ENCODE peak calls at places on chromosomes 13 and 19, in seven cellular contexts. P is adrenal gland; K is IMR-90; C is CD8-positive, alpha-beta T cell; X is upper lobe of right lung; A is breast epithelium; R is right lobe of liver. I is an unnamed sample.

GRCh38 chr19:33404506-33404905 is 31.0 kb downstream of the CEBPG start:
- DNase-seq in R (no peak), C (no peak), X (no peak), A (no peak), P (no peak), K (no peak), I (no peak)

GRCh38 chr13:101291216-101291615 is 125.1 kb downstream of the NALCN start:
- DNase-seq in X (no peak), P (no peak), C (no peak), K (peak; percentile 39), A (no peak), R (no peak), I (no peak)

GRCh38 chr19:4130635-4131438 is 6.9 kb upstream of the MAP2K2 start:
- DNase-seq in R (no peak), C (no peak), X (no peak), P (no peak), A (no peak), K (peak; percentile 90), I (no peak)

GRCh38 chr13:99985886-99986527 is 4.4 kb downstream of the ZIC2 start:
- DNase-seq in R (no peak), P (no peak), C (no peak), A (no peak), K (no peak), X (no peak), I (no peak)

GRCh38 chr19:23778566-23778965 is 19.9 kb upstream of the ZNF681 start:
- DNase-seq in A (no peak), K (no peak), R (no peak), P (no peak), C (no peak), X (no peak), I (no peak)

GRCh38 chr13:45393941-45394570 is 24.1 kb downstream of the SLC25A30 start:
- DNase-seq in A (peak; percentile 61), R (no peak), X (no peak), C (no peak), K (peak; percentile 54), P (peak; percentile 35), I (no peak)

GRCh38 chr19:10102787-10103236 is 334 bp upstream of the ANGPTL6 start:
- DNase-seq in X (no peak), A (no peak), K (no peak), P (no peak), C (no peak), R (no peak), I (no peak)

GRCh38 chr19:892243-892996 is 567 bp downstream of the MED16 start:
- DNase-seq in P (no peak), A (no peak), X (no peak), K (no peak), C (peak; percentile 37), R (no peak), I (no peak)

GRCh38 chr19:3526507-3527244 is 12.3 kb upstream of the TEKTIP1 start:
- DNase-seq in P (no peak), A (no peak), K (no peak), R (no peak), X (no peak), C (no peak), I (no peak)

GRCh38 chr13:114100446-114101320 is 31.7 kb downstream of the RASA3 start:
- DNase-seq in C (no peak), K (no peak), R (peak; percentile 46), X (peak; percentile 44), A (no peak), P (no peak), I (peak; percentile 21)

GRCh38 chr13:33139186-33139585 is 123.0 kb downstream of the KL start:
- DNase-seq in R (no peak), C (no peak), K (no peak), A (no peak), P (peak; percentile 60), X (no peak), I (peak; percentile 56)

GRCh38 chr19:30274987-30275386 is 97.2 kb upstream of the ZNF536 start:
- DNase-seq in P (no peak), R (no peak), C (no peak), A (no peak), X (no peak), K (no peak), I (no peak)

GRCh38 chr13:73421310-73421912 is 362.6 kb downstream of the KLF5 start:
- DNase-seq in A (no peak), R (no peak), X (no peak), C (no peak), K (peak; percentile 68), P (no peak), I (no peak)

GRCh38 chr19:49459388-49459787 is 6.4 kb downstream of the ALDH16A1 start:
- DNase-seq in P (no peak), C (no peak), X (no peak), K (no peak), R (no peak), A (no peak), I (no peak)

GRCh38 chr13:44232729-44233128 is 140.9 kb upstream of the SERP2 start:
- DNase-seq in P (no peak), K (no peak), X (no peak), C (no peak), A (no peak), R (no peak), I (no peak)

GRCh38 chr13:110616103-110617101 is 1.1 kb downstream of the NAXD start:
- DNase-seq in A (peak; percentile 57), P (peak; percentile 74), K (peak; percentile 72), C (peak; percentile 10), X (no peak), R (peak; percentile 71), I (peak; percentile 72)

GRCh38 chr13:110712081-110712848 is 1.2 kb upstream of the ING1 start:
- DNase-seq in P (peak; percentile 83), K (peak; percentile 73), R (peak; percentile 91), C (peak; percentile 82), X (peak; percentile 94), A (peak; percentile 69), I (peak; percentile 93)

GRCh38 chr13:61774903-61775302 is 359.3 kb upstream of the PCDH20 start:
- DNase-seq in K (no peak), P (no peak), A (no peak), R (no peak), X (no peak), C (no peak), I (no peak)

DNA sequence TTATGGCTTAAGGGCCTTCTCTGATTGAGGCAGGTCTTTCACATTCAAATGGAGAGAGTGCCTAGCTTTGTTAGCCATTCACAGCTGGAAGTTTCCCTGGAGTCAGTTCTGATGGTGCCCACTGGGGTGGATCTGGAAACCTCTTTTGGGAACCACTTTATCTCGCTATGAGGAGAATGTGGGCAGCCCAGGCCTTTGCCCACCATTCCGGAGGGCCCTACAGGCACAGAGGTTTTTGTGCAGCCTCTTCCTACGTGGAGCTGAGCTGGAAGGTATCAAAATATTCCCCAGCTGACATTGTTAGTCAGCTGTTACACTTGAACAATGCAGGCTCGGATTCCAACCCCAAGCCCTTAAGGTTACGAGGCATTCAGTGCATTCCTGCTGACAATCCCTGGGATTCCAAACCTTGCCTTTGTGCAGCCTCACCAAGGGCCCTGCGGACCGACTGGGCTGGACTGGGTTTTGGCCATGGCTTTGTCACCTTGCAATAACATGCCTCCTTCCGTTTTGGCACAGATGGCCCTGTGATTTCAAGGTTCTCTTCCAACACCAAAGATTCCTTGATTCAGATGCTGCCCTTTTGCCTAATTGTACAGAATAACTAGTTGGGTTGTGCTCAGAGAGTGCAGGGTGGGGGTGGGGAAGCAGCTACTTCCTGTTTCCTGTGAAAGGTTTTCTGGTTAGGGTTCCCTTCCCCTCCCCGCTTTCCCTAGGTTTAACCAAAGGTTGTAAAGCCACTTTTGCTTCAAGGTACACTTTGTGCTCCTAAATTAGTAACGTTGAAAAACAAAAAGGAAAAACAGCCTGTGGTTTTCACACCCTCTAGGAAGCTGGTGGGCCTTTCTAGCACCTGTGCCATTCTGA is 27.1 kb downstream of the SAE1 start:
- DNase-seq in X (no peak), P (peak; percentile 28), K (peak; percentile 72), R (no peak), C (no peak), A (peak; percentile 58), I (no peak)
- TF ChIP-seq CTCF in X (no peak), P (no peak), K (no peak), R (no peak), C (no peak), A (no peak), I (peak; percentile 5)

DNA sequence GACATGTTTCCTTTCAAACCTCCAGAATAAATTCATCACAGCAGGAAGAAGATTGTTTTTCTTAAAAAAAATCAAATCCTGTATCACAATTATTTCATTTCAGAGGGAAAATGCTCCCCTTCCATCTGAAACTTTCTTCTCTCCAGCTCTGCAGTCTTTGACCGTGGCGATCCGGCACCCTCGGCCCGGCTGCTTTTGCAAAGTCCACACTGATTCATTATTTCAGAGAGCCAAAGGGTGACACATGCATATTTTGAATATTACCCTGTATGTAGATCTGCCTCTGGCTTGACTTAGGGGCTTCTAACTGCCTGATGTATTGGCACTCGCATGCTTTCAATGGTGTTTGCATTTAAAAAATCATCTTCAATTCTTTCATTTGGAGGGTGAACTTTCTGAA is 222.7 kb upstream of the MAB21L1 start:
- DNase-seq in A (no peak), R (no peak), K (peak; percentile 72), X (no peak), C (no peak), P (no peak), I (no peak)
- H3K4me3 ChIP-seq in A (no peak overlapping the region), R (no peak overlapping the region), K (peak overlapping the region; percentile 19), X (no peak overlapping the region), C (no peak overlapping the region), P (no peak overlapping the region), I (no peak overlapping the region)

DNA sequence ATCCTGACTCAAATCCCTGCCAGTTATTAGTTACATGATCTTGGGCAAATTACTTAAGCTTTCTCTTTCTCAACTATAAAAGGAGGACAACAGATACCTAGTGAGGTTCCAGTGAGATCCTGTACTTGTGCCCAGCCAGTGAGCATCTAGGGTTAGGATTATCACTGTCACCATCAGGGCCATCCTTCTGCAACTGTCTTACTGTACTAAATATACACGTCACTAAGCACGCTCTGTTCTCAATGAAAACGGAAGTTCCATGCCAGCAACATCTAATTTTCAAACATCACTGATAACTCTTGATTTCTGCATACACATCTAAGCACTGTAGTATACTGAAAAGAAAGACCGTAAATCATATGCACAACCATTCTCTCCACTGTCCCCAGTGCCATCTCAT is 70.0 kb downstream of the FOXO1 start:
- DNase-seq in K (no peak), C (no peak), R (no peak), X (no peak), P (no peak), A (no peak), I (no peak)
- H3K4me1 ChIP-seq in K (no peaks in the 10 kb centered on the region), C (peaks cover 95% of the 10 kb centered on the region), R (no peaks in the 10 kb centered on the region), X (peaks cover 25% of the 10 kb centered on the region), P (peaks cover 39% of the 10 kb centered on the region), A (peaks cover 6% of the 10 kb centered on the region), I (peaks cover 93% of the 10 kb centered on the region)

GRCh38 chr19:39474139-39474620 is 6.5 kb upstream of the TIMM50 start:
- DNase-seq in R (peak; percentile 67), A (no peak), K (peak; percentile 22), C (peak; percentile 60), X (peak; percentile 82), P (peak; percentile 47), I (peak; percentile 82)
- TF ChIP-seq CTCF in R (peak; percentile 61), A (peak; percentile 63), K (peak; percentile 67), C (peak; percentile 56), X (peak; percentile 73), P (peak; percentile 69), I (peak; percentile 60)

GRCh38 chr19:45414468-45414867 is 8.0 kb downstream of the POLR1G start:
- DNase-seq in P (no peak), K (no peak), C (no peak), R (no peak), A (no peak), X (no peak), I (no peak)
- H3K4me3 ChIP-seq in P (no peak overlapping the region), K (no peak overlapping the region), C (no peak overlapping the region), R (no peak overlapping the region), A (no peak overlapping the region), X (no peak overlapping the region), I (no peak overlapping the region)

I was measured in psoas muscle.